ENCODE peak calls at places on chromosomes 2 and 18, in ten cellular contexts. D, J, H, N, P, R, T, W, L and O are unnamed samples.
A peak's percentile ranks its signal among the peaks of the same experiment; 100 is the strongest.

GRCh38 chr2:192283450-192283849 is 88.7 kb upstream of the TMEFF2 start:
- DNase-seq in D (no peak), J (no peak), H (no peak), N (no peak), P (no peak), R (no peak), T (no peak), W (no peak), L (no peak), O (no peak)

GRCh38 chr2:45301307-45302010 is 292.2 kb upstream of the SIX2 start:
- DNase-seq in D (no peak), J (no peak), H (no peak), N (no peak), P (no peak), R (no peak), T (no peak), W (no peak), L (no peak), O (no peak)

GRCh38 chr2:33084433-33084832 is 137.7 kb downstream of the LTBP1 start:
- DNase-seq in D (no peak), J (no peak), H (no peak), N (no peak), P (no peak), R (no peak), T (no peak), W (no peak), L (no peak), O (no peak)

GRCh38 chr2:190250421-190250820 is 69.2 kb downstream of the HIBCH start:
- DNase-seq in D (no peak), J (no peak), H (no peak), N (no peak), P (no peak), R (no peak), T (no peak), W (no peak), L (no peak), O (no peak)

GRCh38 chr2:239700946-239701345 is 300.1 kb upstream of the HDAC4 start:
- DNase-seq in D (no peak), J (no peak), H (no peak), N (no peak), P (no peak), R (no peak), T (no peak), W (no peak), L (peak; percentile 35), O (no peak)

GRCh38 chr2:88919087-88919738 is 227.7 kb downstream of the RPIA start:
- DNase-seq in D (no peak), J (no peak), H (peak; percentile 8), N (no peak), P (no peak), R (no peak), T (no peak), W (peak; percentile 39), L (no peak), O (peak; percentile 37)

GRCh38 chr18:10406172-10406663 is 48.2 kb upstream of the APCDD1 start:
- DNase-seq in D (no peak), J (peak; percentile 72), H (no peak), N (no peak), P (no peak), R (peak; percentile 26), T (peak; percentile 46), W (no peak), L (no peak), O (no peak)

GRCh38 chr2:128359841-128360240 is 41.2 kb upstream of the HS6ST1 start:
- DNase-seq in D (peak; percentile 58), J (no peak), H (no peak), N (no peak), P (no peak), R (no peak), T (no peak), W (no peak), L (no peak), O (no peak)

GRCh38 chr18:54296017-54296416 is 26.7 kb downstream of the POLI start:
- DNase-seq in D (no peak), J (no peak), H (no peak), N (no peak), P (no peak), R (no peak), T (peak; percentile 19), W (peak; percentile 28), L (no peak), O (peak; percentile 35)

GRCh38 chr18:50638623-50639398 is 78.9 kb downstream of the MAPK4 start:
- DNase-seq in D (peak; percentile 41), J (no peak), H (no peak), N (no peak), P (no peak), R (no peak), T (peak; percentile 33), W (no peak), L (no peak), O (no peak)

GRCh38 chr2:216761119-216761518 is 65.8 kb upstream of the IGFBP5 start:
- DNase-seq in D (no peak), J (no peak), H (no peak), N (no peak), P (no peak), R (no peak), T (no peak), W (no peak), L (no peak), O (no peak)

GRCh38 chr2:12787891-12788783 is 71.4 kb downstream of the TRIB2 start:
- DNase-seq in D (no peak), J (no peak), H (peak; percentile 91), N (no peak), P (peak; percentile 95), R (no peak), T (no peak), W (peak; percentile 98), L (no peak), O (peak; percentile 85)

GRCh38 chr2:175251425-175252041 is 70.0 kb upstream of the ATP5MC3 start:
- DNase-seq in D (no peak), J (no peak), H (peak; percentile 27), N (no peak), P (no peak), R (no peak), T (peak; percentile 42), W (peak; percentile 56), L (no peak), O (peak; percentile 60)

GRCh38 chr2:19815746-19816145 is 86.0 kb downstream of the TTC32 start:
- DNase-seq in D (no peak), J (no peak), H (no peak), N (no peak), P (no peak), R (no peak), T (no peak), W (no peak), L (no peak), O (no peak)

GRCh38 chr2:73494031-73494430 is 108.4 kb downstream of the ALMS1 start:
- DNase-seq in D (no peak), J (no peak), H (peak; percentile 21), N (no peak), P (no peak), R (no peak), T (no peak), W (peak; percentile 26), L (no peak), O (peak; percentile 64)

GRCh38 chr18:78984941-78985784 is 5.5 kb downstream of the SALL3 start:
- DNase-seq in D (no peak), J (no peak), H (no peak), N (no peak), P (no peak), R (peak; percentile 33), T (peak; percentile 82), W (peak; percentile 32), L (no peak), O (peak; percentile 19)

GRCh38 chr18:49846263-49846662 is 32.9 kb upstream of the ACAA2 start:
- DNase-seq in D (no peak), J (no peak), H (peak; percentile 54), N (no peak), P (peak; percentile 31), R (peak; percentile 28), T (no peak), W (peak; percentile 85), L (no peak), O (peak; percentile 62)

GRCh38 chr2:239190346-239190745 is 210.5 kb downstream of the HDAC4 start:
- DNase-seq in D (no peak), J (peak; percentile 10), H (no peak), N (no peak), P (no peak), R (no peak), T (no peak), W (no peak), L (no peak), O (no peak)

GRCh38 chr18:35386600-35387366 is 9.6 kb upstream of the ZNF396 start:
- DNase-seq in D (peak; percentile 72), J (peak; percentile 72), H (peak; percentile 60), N (peak; percentile 59), P (no peak), R (peak; percentile 67), T (peak; percentile 90), W (peak; percentile 86), L (peak; percentile 50), O (peak; percentile 95)

GRCh38 chr2:113041871-113042270 is 10.8 kb downstream of the IL36B start:
- DNase-seq in D (no peak), J (no peak), H (no peak), N (no peak), P (no peak), R (no peak), T (no peak), W (no peak), L (no peak), O (no peak)
- TF ChIP-seq CTCF in D (no peak), J (no peak), H (no peak), N (no peak), P (no peak), R (no peak), T (no peak), W (no peak), L (no peak), O (no peak)

GRCh38 chr2:42141687-42142475 is 27.3 kb upstream of the EML4 start:
- DNase-seq in D (peak; percentile 75), J (peak; percentile 63), H (peak; percentile 63), N (peak; percentile 61), P (peak; percentile 75), R (peak; percentile 63), T (peak; percentile 46), W (peak; percentile 91), L (no peak), O (peak; percentile 97)
- H3K4me3 ChIP-seq in D (peak overlapping the region; percentile 37), J (peak overlapping the region; percentile 22), H (peak overlapping the region; percentile 26), N (peak overlapping the region; percentile 37), P (peak overlapping the region; percentile 21), R (no peak overlapping the region), T (peak overlapping the region; percentile 34), W (peak overlapping the region; percentile 32), L (peak overlapping the region; percentile 10), O (no peak overlapping the region)

DNA sequence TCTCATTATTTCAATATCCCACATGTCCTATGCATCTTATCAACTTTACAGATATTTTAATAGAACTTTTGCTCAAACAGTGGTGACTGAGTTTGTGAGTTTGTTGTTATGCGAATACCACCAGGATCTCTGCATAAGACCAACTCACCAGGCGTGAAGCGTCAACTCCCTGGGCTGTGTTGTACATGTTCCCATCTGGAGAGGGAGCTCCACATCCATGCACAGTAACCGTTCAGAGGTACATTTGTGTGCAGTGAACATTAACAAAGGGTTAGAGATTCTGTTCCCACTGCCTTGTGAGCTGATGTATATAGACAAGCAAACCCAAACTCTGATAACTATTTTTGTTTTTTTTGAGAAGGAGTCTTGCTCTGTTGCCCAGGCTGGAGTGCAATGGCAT is 188.7 kb downstream of the MYT1L start:
- DNase-seq in D (no peak), J (no peak), H (no peak), N (no peak), P (no peak), R (no peak), T (no peak), W (no peak), L (no peak), O (no peak)
- TF ChIP-seq CTCF in D (no peak), J (no peak), H (no peak), N (no peak), P (no peak), R (no peak), T (peak; percentile 14), W (no peak), L (no peak), O (no peak)

GRCh38 chr18:77392323-77392722 is 142.7 kb downstream of the GALR1 start:
- DNase-seq in D (no peak), J (no peak), H (no peak), N (no peak), P (no peak), R (no peak), T (no peak), W (peak; percentile 43), L (no peak), O (peak; percentile 3)
- H3K4me3 ChIP-seq in D (no peak overlapping the region), J (no peak overlapping the region), H (no peak overlapping the region), N (no peak overlapping the region), P (no peak overlapping the region), R (no peak overlapping the region), T (no peak overlapping the region), W (no peak overlapping the region), L (no peak overlapping the region), O (no peak overlapping the region)